ENCODE peak calls at places on chromosomes 3 and 15, in five cellular contexts. V is activated T-helper 1 cell treated with anti-CD3 and anti-CD28 coated beads, Interleukin-12 subunit alpha, Interleukin-12 subunit beta, Interleukin-2, Interleukin-4 antibody, amounts not matched to agents 30 ng/mL and 10 ng/mL and 1 ng/mL, durations not matched to agents 14 hours and 24 hours and 36 hours; T is GM04504; H is stimulated activated CD4-positive, alpha-beta T cell treated with anti-CD3 and anti-CD28 coated beads, Interleukin-4, amount 100 ng/mL, for 48 hours; I is ecto neural progenitor cell. F is an unnamed sample.

GRCh38 chr15:74405823-74406222 is 27.9 kb downstream of the SEMA7A start:
- DNase-seq in V (no peak), T (no peak), H (no peak), I (no peak), F (no peak)

GRCh38 chr15:101153801-101154656 is 97.8 kb downstream of the CHSY1 start:
- DNase-seq in V (no peak), T (no peak), H (no peak), I (no peak), F (no peak)

GRCh38 chr15:80072285-80072684 is 12.8 kb downstream of the ZFAND6 start:
- DNase-seq in V (peak; percentile 14), T (peak; percentile 62), H (no peak), I (no peak), F (no peak)

GRCh38 chr3:101701696-101702634 is 15.4 kb upstream of the RPL24 start:
- DNase-seq in V (no peak), T (no peak), H (no peak), I (no peak), F (no peak)

GRCh38 chr3:11924518-11924917 is 77.8 kb upstream of the TAMM41 start:
- DNase-seq in V (no peak), T (no peak), H (no peak), I (no peak), F (no peak)

GRCh38 chr3:100402150-100402706 is 889 bp downstream of the LNP1 start:
- DNase-seq in V (no peak), T (no peak), H (no peak), I (no peak), F (no peak)

GRCh38 chr3:39460677-39461076 is 6.8 kb upstream of the MOBP start:
- DNase-seq in V (no peak), T (no peak), H (no peak), I (no peak), F (no peak)

GRCh38 chr3:122635789-122636188 is 44.9 kb upstream of the PARP14 start:
- DNase-seq in V (no peak), T (no peak), H (no peak), I (no peak), F (no peak)